ENCODE peak calls at places on chromosome 4, in eight cellular contexts. One of them, this sample, is unnamed.

GRCh38 chr4:117796677-117797076 is 237.6 kb upstream of the NDST3 start:
- DNase-seq in tibial nerve: no peak
- DNase-seq in uterus: no peak
- DNase-seq in upper lobe of right lung: no peak
- DNase-seq in mammary epithelial cell: peak
- DNase-seq in H1: no peak
- DNase-seq in GM12865: no peak
- DNase-seq in tibial artery: no peak
- DNase-seq in this sample: no peak

GRCh38 chr4:100284302-100284701 is 94.0 kb upstream of the DDIT4L start:
- DNase-seq in H1: no peak
- DNase-seq in tibial artery: no peak
- DNase-seq in tibial nerve: no peak
- DNase-seq in uterus: no peak
- DNase-seq in mammary epithelial cell: peak
- DNase-seq in GM12865: no peak
- DNase-seq in upper lobe of right lung: no peak
- DNase-seq in this sample: no peak

GRCh38 chr4:166972071-166972470 is 262.2 kb downstream of the SPOCK3 start:
- DNase-seq in tibial artery: no peak
- DNase-seq in tibial nerve: no peak
- DNase-seq in mammary epithelial cell: peak
- DNase-seq in uterus: no peak
- DNase-seq in GM12865: peak
- DNase-seq in upper lobe of right lung: no peak
- DNase-seq in H1: no peak
- DNase-seq in this sample: peak

GRCh38 chr4:69749771-69750170 is 10.6 kb downstream of the SULT1B1 start:
- DNase-seq in tibial artery: no peak
- DNase-seq in tibial nerve: no peak
- DNase-seq in mammary epithelial cell: peak
- DNase-seq in upper lobe of right lung: no peak
- DNase-seq in GM12865: no peak
- DNase-seq in uterus: no peak
- DNase-seq in H1: no peak
- DNase-seq in this sample: peak

GRCh38 chr4:82851902-82852750 is 38.8 kb downstream of the SEC31A start:
- DNase-seq in tibial nerve: no peak
- DNase-seq in H1: no peak
- DNase-seq in mammary epithelial cell: no peak
- DNase-seq in uterus: no peak
- DNase-seq in GM12865: peak
- DNase-seq in tibial artery: no peak
- DNase-seq in upper lobe of right lung: no peak
- DNase-seq in this sample: peak

GRCh38 chr4:174702974-174703478 is 126.0 kb downstream of the GLRA3 start:
- DNase-seq in H1: no peak
- DNase-seq in uterus: no peak
- DNase-seq in GM12865: no peak
- DNase-seq in tibial artery: no peak
- DNase-seq in mammary epithelial cell: no peak
- DNase-seq in tibial nerve: no peak
- DNase-seq in upper lobe of right lung: no peak
- DNase-seq in this sample: peak

GRCh38 chr4:112357453-112357852 is 60.3 kb downstream of the ALPK1 start:
- DNase-seq in GM12865: no peak
- DNase-seq in uterus: no peak
- DNase-seq in tibial artery: no peak
- DNase-seq in tibial nerve: no peak
- DNase-seq in upper lobe of right lung: no peak
- DNase-seq in mammary epithelial cell: no peak
- DNase-seq in H1: no peak
- DNase-seq in this sample: no peak

GRCh38 chr4:26522478-26522877 is 32.2 kb upstream of the CCKAR start:
- DNase-seq in tibial nerve: no peak
- DNase-seq in H1: no peak
- DNase-seq in tibial artery: no peak
- DNase-seq in mammary epithelial cell: peak
- DNase-seq in upper lobe of right lung: no peak
- DNase-seq in uterus: no peak
- DNase-seq in GM12865: no peak
- DNase-seq in this sample: peak

GRCh38 chr4:8410641-8411271 is 29.8 kb downstream of the ACOX3 start:
- DNase-seq in uterus: peak
- DNase-seq in mammary epithelial cell: peak
- DNase-seq in upper lobe of right lung: no peak
- DNase-seq in GM12865: no peak
- DNase-seq in H1: peak
- DNase-seq in tibial nerve: peak
- DNase-seq in tibial artery: peak
- DNase-seq in this sample: peak

GRCh38 chr4:159267940-159268327 is 165.1 kb downstream of the RAPGEF2 start:
- DNase-seq in H1: no peak
- DNase-seq in upper lobe of right lung: no peak
- DNase-seq in tibial nerve: no peak
- DNase-seq in uterus: no peak
- DNase-seq in GM12865: no peak
- DNase-seq in tibial artery: no peak
- DNase-seq in mammary epithelial cell: no peak
- DNase-seq in this sample: no peak

GRCh38 chr4:3115637-3116300 is 41.3 kb downstream of the HTT start:
- DNase-seq in tibial artery: no peak
- DNase-seq in mammary epithelial cell: no peak
- DNase-seq in uterus: no peak
- DNase-seq in tibial nerve: no peak
- DNase-seq in upper lobe of right lung: no peak
- DNase-seq in GM12865: no peak
- DNase-seq in H1: no peak
- DNase-seq in this sample: peak

GRCh38 chr4:2828758-2829181 is 14.9 kb upstream of the ADD1 start:
- DNase-seq in tibial artery: peak
- DNase-seq in upper lobe of right lung: no peak
- DNase-seq in mammary epithelial cell: no peak
- DNase-seq in uterus: no peak
- DNase-seq in GM12865: no peak
- DNase-seq in H1: no peak
- DNase-seq in tibial nerve: no peak
- DNase-seq in this sample: no peak

GRCh38 chr4:153759407-153760226 is at the start of gene RNF175:
- DNase-seq in tibial artery: no peak
- DNase-seq in tibial nerve: no peak
- DNase-seq in upper lobe of right lung: no peak
- DNase-seq in mammary epithelial cell: no peak
- DNase-seq in uterus: no peak
- DNase-seq in H1: no peak
- DNase-seq in GM12865: no peak
- DNase-seq in this sample: no peak

GRCh38 chr4:2441393-2442174 is 22.8 kb downstream of the CFAP99 start:
- DNase-seq in uterus: no peak
- DNase-seq in tibial artery: no peak
- DNase-seq in upper lobe of right lung: peak
- DNase-seq in mammary epithelial cell: peak
- DNase-seq in tibial nerve: peak
- DNase-seq in H1: peak
- DNase-seq in GM12865: peak
- DNase-seq in this sample: peak

GRCh38 chr4:183658362-183659028 is 490 bp downstream of the RWDD4 start:
- DNase-seq in mammary epithelial cell: peak
- DNase-seq in uterus: peak
- DNase-seq in upper lobe of right lung: peak
- DNase-seq in tibial nerve: no peak
- DNase-seq in GM12865: peak
- DNase-seq in H1: no peak
- DNase-seq in tibial artery: peak
- DNase-seq in this sample: peak

GRCh38 chr4:141388483-141388882 is 167.8 kb downstream of the ZNF330 start:
- DNase-seq in H1: no peak
- DNase-seq in tibial nerve: no peak
- DNase-seq in uterus: no peak
- DNase-seq in upper lobe of right lung: no peak
- DNase-seq in mammary epithelial cell: peak
- DNase-seq in tibial artery: no peak
- DNase-seq in GM12865: no peak
- DNase-seq in this sample: peak

GRCh38 chr4:29081230-29081955 is 1638.8 kb upstream of the PCDH7 start:
- DNase-seq in tibial nerve: no peak
- DNase-seq in GM12865: no peak
- DNase-seq in tibial artery: no peak
- DNase-seq in mammary epithelial cell: no peak
- DNase-seq in uterus: no peak
- DNase-seq in H1: no peak
- DNase-seq in upper lobe of right lung: no peak
- DNase-seq in this sample: peak

GRCh38 chr4:51859476-51860032 is 16.6 kb downstream of the DCUN1D4 start:
- DNase-seq in H1: no peak
- DNase-seq in tibial nerve: no peak
- DNase-seq in mammary epithelial cell: no peak
- DNase-seq in tibial artery: no peak
- DNase-seq in GM12865: no peak
- DNase-seq in uterus: no peak
- DNase-seq in upper lobe of right lung: no peak
- DNase-seq in this sample: no peak
- H3K4me3 ChIP-seq in H1: no peak
- H3K4me3 ChIP-seq in tibial nerve: no peak
- H3K4me3 ChIP-seq in mammary epithelial cell: no peak
- H3K4me3 ChIP-seq in tibial artery: no peak
- H3K4me3 ChIP-seq in GM12865: no peak
- H3K4me3 ChIP-seq in uterus: no peak
- H3K4me3 ChIP-seq in upper lobe of right lung: no peak
- H3K4me3 ChIP-seq in this sample: no peak

GRCh38 chr4:72945719-72946336 is 123.7 kb downstream of the COX18 start:
- DNase-seq in mammary epithelial cell: no peak
- DNase-seq in uterus: no peak
- DNase-seq in H1: no peak
- DNase-seq in GM12865: no peak
- DNase-seq in tibial nerve: no peak
- DNase-seq in tibial artery: no peak
- DNase-seq in upper lobe of right lung: no peak
- DNase-seq in this sample: no peak

GRCh38 chr4:72954811-72955210 is 114.7 kb downstream of the COX18 start:
- DNase-seq in H1: no peak
- DNase-seq in GM12865: no peak
- DNase-seq in mammary epithelial cell: peak
- DNase-seq in tibial artery: no peak
- DNase-seq in uterus: no peak
- DNase-seq in upper lobe of right lung: no peak
- DNase-seq in tibial nerve: no peak
- DNase-seq in this sample: no peak

GRCh38 chr4:72948080-72948479 is 121.4 kb downstream of the COX18 start:
- DNase-seq in uterus: no peak
- DNase-seq in upper lobe of right lung: no peak
- DNase-seq in tibial nerve: no peak
- DNase-seq in mammary epithelial cell: no peak
- DNase-seq in GM12865: no peak
- DNase-seq in tibial artery: no peak
- DNase-seq in H1: no peak
- DNase-seq in this sample: no peak

GRCh38 chr4:72951628-72952027 is 117.9 kb downstream of the COX18 start:
- DNase-seq in H1: no peak
- DNase-seq in uterus: no peak
- DNase-seq in upper lobe of right lung: no peak
- DNase-seq in tibial nerve: no peak
- DNase-seq in tibial artery: no peak
- DNase-seq in GM12865: no peak
- DNase-seq in mammary epithelial cell: peak
- DNase-seq in this sample: no peak

DNA sequence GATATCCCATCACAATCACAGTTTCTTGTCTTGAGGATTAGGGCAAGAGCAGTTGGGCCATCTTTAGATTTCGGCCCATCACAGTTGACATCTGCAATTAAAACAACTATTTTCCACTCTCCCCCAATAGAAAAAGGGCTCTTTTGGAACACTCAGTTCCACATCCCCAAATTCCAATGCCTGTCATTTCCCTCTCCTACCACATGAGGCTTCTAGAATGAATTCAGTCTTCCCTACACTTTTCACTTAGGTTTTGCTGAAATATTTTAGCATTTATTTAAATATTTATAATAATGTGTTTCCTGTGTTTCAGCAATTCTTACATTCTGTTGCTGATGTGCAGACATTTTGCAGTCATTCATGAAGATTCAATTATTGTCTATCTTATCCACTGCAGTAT is 118.4 kb downstream of the COX18 start:
- DNase-seq in mammary epithelial cell: no peak
- DNase-seq in uterus: no peak
- DNase-seq in upper lobe of right lung: no peak
- DNase-seq in tibial artery: no peak
- DNase-seq in H1: no peak
- DNase-seq in tibial nerve: no peak
- DNase-seq in GM12865: no peak
- DNase-seq in this sample: peak
- TF ChIP-seq CTCF in mammary epithelial cell: peak
- TF ChIP-seq CTCF in uterus: no peak
- TF ChIP-seq CTCF in upper lobe of right lung: no peak
- TF ChIP-seq CTCF in tibial artery: no peak
- TF ChIP-seq CTCF in H1: peak
- TF ChIP-seq CTCF in tibial nerve: no peak
- TF ChIP-seq CTCF in GM12865: no peak
- TF ChIP-seq CTCF in this sample: peak

GRCh38 chr4:336893-337142 is 796 bp upstream of the ZNF141 start:
- DNase-seq in tibial nerve: no peak
- DNase-seq in H1: no peak
- DNase-seq in GM12865: no peak
- DNase-seq in mammary epithelial cell: no peak
- DNase-seq in tibial artery: no peak
- DNase-seq in upper lobe of right lung: no peak
- DNase-seq in uterus: no peak
- DNase-seq in this sample: no peak

GRCh38 chr4:337143-337931 is at the start of gene ZNF141:
- DNase-seq in H1: peak
- DNase-seq in upper lobe of right lung: peak
- DNase-seq in tibial artery: peak
- DNase-seq in tibial nerve: peak
- DNase-seq in GM12865: peak
- DNase-seq in uterus: peak
- DNase-seq in mammary epithelial cell: peak
- DNase-seq in this sample: peak

GRCh38 chr4:337932-338758 is 531 bp downstream of the ZNF141 start:
- DNase-seq in H1: no peak
- DNase-seq in uterus: peak
- DNase-seq in GM12865: peak
- DNase-seq in tibial artery: no peak
- DNase-seq in tibial nerve: peak
- DNase-seq in mammary epithelial cell: peak
- DNase-seq in upper lobe of right lung: peak
- DNase-seq in this sample: peak

GRCh38 chr4:340011-340410 is 2.4 kb downstream of the ZNF141 start:
- DNase-seq in upper lobe of right lung: no peak
- DNase-seq in mammary epithelial cell: no peak
- DNase-seq in GM12865: no peak
- DNase-seq in tibial nerve: no peak
- DNase-seq in uterus: no peak
- DNase-seq in tibial artery: no peak
- DNase-seq in H1: no peak
- DNase-seq in this sample: peak

GRCh38 chr4:338759-339097 is 1.1 kb downstream of the ZNF141 start:
- DNase-seq in H1: no peak
- DNase-seq in mammary epithelial cell: peak
- DNase-seq in uterus: no peak
- DNase-seq in upper lobe of right lung: no peak
- DNase-seq in tibial artery: no peak
- DNase-seq in tibial nerve: no peak
- DNase-seq in GM12865: peak
- DNase-seq in this sample: peak
- H3K4me3 ChIP-seq in H1: peak
- H3K4me3 ChIP-seq in mammary epithelial cell: peak
- H3K4me3 ChIP-seq in uterus: peak
- H3K4me3 ChIP-seq in upper lobe of right lung: peak
- H3K4me3 ChIP-seq in tibial artery: peak
- H3K4me3 ChIP-seq in tibial nerve: peak
- H3K4me3 ChIP-seq in GM12865: peak
- H3K4me3 ChIP-seq in this sample: peak

GRCh38 chr4:137116144-137116543 is 416.1 kb downstream of the PCDH18 start:
- DNase-seq in uterus: no peak
- DNase-seq in tibial nerve: no peak
- DNase-seq in GM12865: no peak
- DNase-seq in H1: no peak
- DNase-seq in tibial artery: no peak
- DNase-seq in upper lobe of right lung: no peak
- DNase-seq in mammary epithelial cell: peak
- DNase-seq in this sample: no peak
- TF ChIP-seq CTCF in uterus: no peak
- TF ChIP-seq CTCF in tibial nerve: no peak
- TF ChIP-seq CTCF in GM12865: no peak
- TF ChIP-seq CTCF in H1: no peak
- TF ChIP-seq CTCF in tibial artery: no peak
- TF ChIP-seq CTCF in upper lobe of right lung: no peak
- TF ChIP-seq CTCF in mammary epithelial cell: no peak
- TF ChIP-seq CTCF in this sample: no peak

This sample was measured in choroid plexus epithelial cell.